ENCODE peak calls at places on chromosome 7, in four cellular contexts. One of them, this sample, is unnamed.

GRCh38 chr7:92313055-92313454 is 67.3 kb downstream of the ANKIB1 start:
- DNase-seq in cardiac muscle cell: no peak
- DNase-seq in esophagus squamous epithelium: no peak
- DNase-seq in hepatocyte: no peak
- DNase-seq in this sample: no peak

GRCh38 chr7:25391295-25391861 is 163.1 kb upstream of the NPVF start:
- DNase-seq in cardiac muscle cell: peak
- DNase-seq in esophagus squamous epithelium: no peak
- DNase-seq in hepatocyte: peak
- DNase-seq in this sample: no peak

GRCh38 chr7:28406192-28406591 is 6.1 kb upstream of the CREB5 start:
- DNase-seq in cardiac muscle cell: no peak
- DNase-seq in esophagus squamous epithelium: no peak
- DNase-seq in hepatocyte: no peak
- DNase-seq in this sample: no peak

GRCh38 chr7:24052572-24053223 is 231.3 kb upstream of the NPY start:
- DNase-seq in cardiac muscle cell: no peak
- DNase-seq in esophagus squamous epithelium: no peak
- DNase-seq in hepatocyte: no peak
- DNase-seq in this sample: no peak

GRCh38 chr7:55261386-55261770 is 103.8 kb upstream of the LANCL2 start:
- DNase-seq in cardiac muscle cell: no peak
- DNase-seq in esophagus squamous epithelium: no peak
- DNase-seq in hepatocyte: no peak
- DNase-seq in this sample: no peak

GRCh38 chr7:132446666-132447217 is 129.5 kb downstream of the PLXNA4 start:
- DNase-seq in cardiac muscle cell: no peak
- DNase-seq in esophagus squamous epithelium: no peak
- DNase-seq in hepatocyte: no peak
- DNase-seq in this sample: no peak

GRCh38 chr7:39838326-39838725 is 111.7 kb upstream of the CDK13 start:
- DNase-seq in cardiac muscle cell: no peak
- DNase-seq in esophagus squamous epithelium: no peak
- DNase-seq in hepatocyte: no peak
- DNase-seq in this sample: no peak

GRCh38 chr7:121126801-121127534 is 138.5 kb downstream of the CPED1 start:
- DNase-seq in cardiac muscle cell: no peak
- DNase-seq in esophagus squamous epithelium: no peak
- DNase-seq in hepatocyte: no peak
- DNase-seq in this sample: peak

GRCh38 chr7:150450491-150450992 is at the start of gene GIMAP8:
- DNase-seq in cardiac muscle cell: no peak
- DNase-seq in esophagus squamous epithelium: peak
- DNase-seq in hepatocyte: no peak
- DNase-seq in this sample: no peak

GRCh38 chr7:23373151-23374004 is 74.2 kb downstream of the MALSU1 start:
- DNase-seq in cardiac muscle cell: no peak
- DNase-seq in esophagus squamous epithelium: no peak
- DNase-seq in hepatocyte: no peak
- DNase-seq in this sample: peak

GRCh38 chr7:108455833-108456677 is at the start of gene NRCAM:
- DNase-seq in cardiac muscle cell: peak
- DNase-seq in esophagus squamous epithelium: no peak
- DNase-seq in hepatocyte: peak
- DNase-seq in this sample: peak

GRCh38 chr7:30478349-30479228 is at the start of gene NOD1:
- DNase-seq in cardiac muscle cell: peak
- DNase-seq in esophagus squamous epithelium: no peak
- DNase-seq in hepatocyte: peak
- DNase-seq in this sample: peak

GRCh38 chr7:107622937-107623336 is 37.7 kb upstream of the SLC26A4 start:
- DNase-seq in cardiac muscle cell: no peak
- DNase-seq in esophagus squamous epithelium: no peak
- DNase-seq in hepatocyte: no peak
- DNase-seq in this sample: no peak

GRCh38 chr7:51067757-51068156 is 248.9 kb downstream of the COBL start:
- DNase-seq in cardiac muscle cell: peak
- DNase-seq in esophagus squamous epithelium: no peak
- DNase-seq in hepatocyte: peak
- DNase-seq in this sample: no peak

GRCh38 chr7:115973381-115973780 is 57.2 kb downstream of the TFEC start:
- DNase-seq in cardiac muscle cell: no peak
- DNase-seq in esophagus squamous epithelium: no peak
- DNase-seq in hepatocyte: no peak
- DNase-seq in this sample: no peak

GRCh38 chr7:877312-878232 is 1.2 kb downstream of the GET4 start:
- DNase-seq in cardiac muscle cell: no peak
- DNase-seq in esophagus squamous epithelium: no peak
- DNase-seq in hepatocyte: peak
- DNase-seq in this sample: no peak

GRCh38 chr7:141074162-141074989 is 512 bp downstream of the TMEM178B start:
- DNase-seq in cardiac muscle cell: peak
- DNase-seq in esophagus squamous epithelium: no peak
- DNase-seq in hepatocyte: peak
- DNase-seq in this sample: peak

GRCh38 chr7:148325208-148325607 is 265.4 kb upstream of the C7orf33 start:
- DNase-seq in cardiac muscle cell: no peak
- DNase-seq in esophagus squamous epithelium: no peak
- DNase-seq in hepatocyte: no peak
- DNase-seq in this sample: no peak

GRCh38 chr7:83301416-83301815 is 138.7 kb upstream of the PCLO start:
- DNase-seq in cardiac muscle cell: no peak
- DNase-seq in esophagus squamous epithelium: no peak
- DNase-seq in hepatocyte: no peak
- DNase-seq in this sample: no peak

GRCh38 chr7:145398758-145399157 is 562.9 kb upstream of the TPK1 start:
- DNase-seq in cardiac muscle cell: no peak
- DNase-seq in esophagus squamous epithelium: no peak
- DNase-seq in hepatocyte: no peak
- DNase-seq in this sample: no peak

GRCh38 chr7:131076032-131076431 is 251.6 kb upstream of the MKLN1 start:
- DNase-seq in cardiac muscle cell: no peak
- DNase-seq in esophagus squamous epithelium: no peak
- DNase-seq in hepatocyte: no peak
- DNase-seq in this sample: no peak

GRCh38 chr7:142855756-142856564 is 1.1 kb downstream of the EPHB6 start:
- DNase-seq in cardiac muscle cell: no peak
- DNase-seq in esophagus squamous epithelium: no peak
- DNase-seq in hepatocyte: no peak
- DNase-seq in this sample: no peak

GRCh38 chr7:43698461-43699255 is 30.7 kb downstream of the COA1 start:
- DNase-seq in cardiac muscle cell: no peak
- DNase-seq in esophagus squamous epithelium: no peak
- DNase-seq in hepatocyte: no peak
- DNase-seq in this sample: no peak

GRCh38 chr7:52648903-52649302 is 386.5 kb upstream of the POM121L12 start:
- DNase-seq in cardiac muscle cell: no peak
- DNase-seq in esophagus squamous epithelium: no peak
- DNase-seq in hepatocyte: no peak
- DNase-seq in this sample: no peak

GRCh38 chr7:36565792-36566356 is 158.4 kb downstream of the AOAH start:
- DNase-seq in cardiac muscle cell: no peak
- DNase-seq in esophagus squamous epithelium: no peak
- DNase-seq in hepatocyte: no peak
- DNase-seq in this sample: no peak

GRCh38 chr7:124031919-124032318 is 948 bp downstream of the TMEM229A start:
- DNase-seq in cardiac muscle cell: peak
- DNase-seq in esophagus squamous epithelium: no peak
- DNase-seq in hepatocyte: no peak
- DNase-seq in this sample: peak

GRCh38 chr7:131625817-131626372 is 69.5 kb upstream of the PODXL start:
- DNase-seq in cardiac muscle cell: peak
- DNase-seq in esophagus squamous epithelium: no peak
- DNase-seq in hepatocyte: peak
- DNase-seq in this sample: no peak

GRCh38 chr7:135716677-135717238 is 11.2 kb downstream of the SLC13A4 start:
- DNase-seq in cardiac muscle cell: no peak
- DNase-seq in esophagus squamous epithelium: no peak
- DNase-seq in hepatocyte: no peak
- DNase-seq in this sample: no peak

GRCh38 chr7:142485617-142486226 is 227.9 kb upstream of the PRSS58 start:
- DNase-seq in cardiac muscle cell: no peak
- DNase-seq in esophagus squamous epithelium: no peak
- DNase-seq in hepatocyte: no peak
- DNase-seq in this sample: no peak

GRCh38 chr7:105003275-105003674 is 10.7 kb upstream of the KMT2E start:
- DNase-seq in cardiac muscle cell: no peak
- DNase-seq in esophagus squamous epithelium: no peak
- DNase-seq in hepatocyte: peak
- DNase-seq in this sample: no peak

GRCh38 chr7:70415179-70415972 is 716.6 kb upstream of the GALNT17 start:
- DNase-seq in cardiac muscle cell: no peak
- DNase-seq in esophagus squamous epithelium: no peak
- DNase-seq in hepatocyte: no peak
- DNase-seq in this sample: peak

GRCh38 chr7:98303906-98304305 is 22.4 kb downstream of the BRI3 start:
- DNase-seq in cardiac muscle cell: no peak
- DNase-seq in esophagus squamous epithelium: no peak
- DNase-seq in hepatocyte: no peak
- DNase-seq in this sample: no peak

GRCh38 chr7:19145429-19146201 is 394 bp upstream of the FERD3L start:
- DNase-seq in cardiac muscle cell: peak
- DNase-seq in esophagus squamous epithelium: no peak
- DNase-seq in hepatocyte: peak
- DNase-seq in this sample: no peak

GRCh38 chr7:83835424-83835823 is 186.5 kb upstream of the SEMA3E start:
- DNase-seq in cardiac muscle cell: no peak
- DNase-seq in esophagus squamous epithelium: no peak
- DNase-seq in hepatocyte: no peak
- DNase-seq in this sample: no peak

GRCh38 chr7:27171636-27172387 is 2.3 kb downstream of the HOXA10 start:
- DNase-seq in cardiac muscle cell: no peak
- DNase-seq in esophagus squamous epithelium: no peak
- DNase-seq in hepatocyte: no peak
- DNase-seq in this sample: no peak

GRCh38 chr7:3117488-3118228 is 74.0 kb upstream of the CARD11 start:
- DNase-seq in cardiac muscle cell: peak
- DNase-seq in esophagus squamous epithelium: no peak
- DNase-seq in hepatocyte: no peak
- DNase-seq in this sample: no peak
- H3K4me3 ChIP-seq in cardiac muscle cell: no peak
- H3K4me3 ChIP-seq in esophagus squamous epithelium: no peak
- H3K4me3 ChIP-seq in hepatocyte: no peak
- H3K4me3 ChIP-seq in this sample: no peak

GRCh38 chr7:114923403-114923713 is 1.5 kb downstream of the MDFIC start:
- DNase-seq in cardiac muscle cell: no peak
- DNase-seq in esophagus squamous epithelium: no peak
- DNase-seq in hepatocyte: no peak
- DNase-seq in this sample: no peak

GRCh38 chr7:114922652-114923402 is 933 bp downstream of the MDFIC start:
- DNase-seq in cardiac muscle cell: peak
- DNase-seq in esophagus squamous epithelium: no peak
- DNase-seq in hepatocyte: peak
- DNase-seq in this sample: peak

GRCh38 chr7:114924066-114924712 is 2.3 kb downstream of the MDFIC start:
- DNase-seq in cardiac muscle cell: no peak
- DNase-seq in esophagus squamous epithelium: no peak
- DNase-seq in hepatocyte: no peak
- DNase-seq in this sample: no peak

GRCh38 chr7:114921636-114922150 is at the start of gene MDFIC:
- DNase-seq in cardiac muscle cell: no peak
- DNase-seq in esophagus squamous epithelium: no peak
- DNase-seq in hepatocyte: peak
- DNase-seq in this sample: no peak

GRCh38 chr7:114922151-114922651 is 307 bp downstream of the MDFIC start:
- DNase-seq in cardiac muscle cell: peak
- DNase-seq in esophagus squamous epithelium: no peak
- DNase-seq in hepatocyte: peak
- DNase-seq in this sample: peak
- TF ChIP-seq CTCF in cardiac muscle cell: no peak
- TF ChIP-seq CTCF in esophagus squamous epithelium: no peak
- TF ChIP-seq CTCF in hepatocyte: no peak
- TF ChIP-seq CTCF in this sample: no peak

GRCh38 chr7:44982970-44983369 is 4.2 kb upstream of the MYO1G start:
- DNase-seq in cardiac muscle cell: no peak
- DNase-seq in esophagus squamous epithelium: no peak
- DNase-seq in hepatocyte: no peak
- DNase-seq in this sample: no peak

GRCh38 chr7:44985033-44985695 is 6.3 kb upstream of the MYO1G start:
- DNase-seq in cardiac muscle cell: no peak
- DNase-seq in esophagus squamous epithelium: no peak
- DNase-seq in hepatocyte: no peak
- DNase-seq in this sample: no peak

GRCh38 chr7:44985900-44986217 is 7.0 kb upstream of the MYO1G start:
- DNase-seq in cardiac muscle cell: no peak
- DNase-seq in esophagus squamous epithelium: no peak
- DNase-seq in hepatocyte: no peak
- DNase-seq in this sample: no peak

GRCh38 chr7:44983742-44984477 is 5.1 kb upstream of the MYO1G start:
- DNase-seq in cardiac muscle cell: no peak
- DNase-seq in esophagus squamous epithelium: no peak
- DNase-seq in hepatocyte: no peak
- DNase-seq in this sample: no peak

DNA sequence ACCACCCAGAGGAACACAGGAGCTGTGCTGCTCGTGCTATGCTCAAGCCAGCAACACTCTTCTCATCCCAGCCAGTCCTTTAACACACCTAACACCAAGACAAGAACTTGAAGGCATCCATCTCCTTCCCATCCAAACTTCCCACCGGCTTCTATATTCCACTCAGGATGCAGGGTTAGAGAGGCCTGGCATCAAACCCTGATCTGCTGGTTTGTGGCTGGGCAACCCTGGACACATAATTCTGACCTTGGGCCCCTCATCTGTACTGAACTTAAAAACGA is 5.6 kb upstream of the MYO1G start:
- DNase-seq in cardiac muscle cell: no peak
- DNase-seq in esophagus squamous epithelium: no peak
- DNase-seq in hepatocyte: no peak
- DNase-seq in this sample: no peak
- H3K4me3 ChIP-seq in cardiac muscle cell: no peak
- H3K4me3 ChIP-seq in esophagus squamous epithelium: no peak
- H3K4me3 ChIP-seq in hepatocyte: no peak
- H3K4me3 ChIP-seq in this sample: peak

DNA sequence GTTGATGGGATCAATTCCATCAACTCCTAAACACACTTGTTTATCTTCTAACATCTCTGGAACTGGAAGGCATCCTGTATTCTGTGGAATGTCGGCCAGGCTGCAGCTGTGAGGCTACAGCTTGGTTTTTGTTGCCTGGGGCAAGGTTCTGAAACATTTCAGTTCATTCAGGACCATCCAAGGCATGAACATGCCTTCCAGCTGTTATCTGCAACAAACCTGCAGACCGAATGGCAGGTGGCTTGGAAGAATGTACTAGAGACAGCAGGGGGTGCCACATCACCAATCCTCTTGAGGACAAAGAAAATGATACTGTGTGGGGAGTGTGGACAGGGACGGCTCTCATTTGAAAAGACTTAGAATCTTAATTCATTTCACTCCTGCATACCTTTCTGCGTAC is 12.4 kb downstream of the PAPOLB start:
- DNase-seq in cardiac muscle cell: peak
- DNase-seq in esophagus squamous epithelium: no peak
- DNase-seq in hepatocyte: peak
- DNase-seq in this sample: no peak
- TF ChIP-seq CTCF in cardiac muscle cell: peak
- TF ChIP-seq CTCF in esophagus squamous epithelium: no peak
- TF ChIP-seq CTCF in hepatocyte: peak
- TF ChIP-seq CTCF in this sample: peak